ENCODE peak calls at places on chromosome 4, in seven cellular contexts. K is fibroblast of gingiva, O is NCI-H2029 treated with DMSO at 0.1 percent for 48 hours, C is Kasumi-1, F is lower lobe of right lung, W is NCI-H526, V is T-helper 1 cell. B is an unnamed sample.

GRCh38 chr4:73396304-73396703 is 7.8 kb upstream of the ALB start:
- DNase-seq in K (no peak), C (no peak), O (no peak), W (no peak), V (no peak), F (no peak), B (no peak)

GRCh38 chr4:15400911-15401671 is 26.7 kb upstream of the C1QTNF7 start:
- DNase-seq in C (peak), W (no peak), F (peak), V (no peak), O (no peak), K (peak), B (peak)

GRCh38 chr4:4853371-4853823 is 6.1 kb upstream of the MSX1 start:
- DNase-seq in W (no peak), O (no peak), K (no peak), V (no peak), C (no peak), F (no peak), B (peak)

GRCh38 chr4:126081336-126081735 is 766.6 kb downstream of the FAT4 start:
- DNase-seq in F (no peak), C (no peak), W (no peak), O (no peak), K (peak), V (no peak), B (no peak)

GRCh38 chr4:135365065-135365464 is 1163.5 kb upstream of the PABPC4L start:
- DNase-seq in W (no peak), F (no peak), K (no peak), C (no peak), O (no peak), V (no peak), B (no peak)

GRCh38 chr4:89586864-89587263 is 250.1 kb downstream of the SNCA start:
- DNase-seq in W (peak), C (peak), F (no peak), K (peak), V (no peak), O (no peak), B (no peak)

GRCh38 chr4:122259849-122260248 is 107.7 kb downstream of the BLTP1 start:
- DNase-seq in C (no peak), F (no peak), V (no peak), W (no peak), O (no peak), K (no peak), B (no peak)

GRCh38 chr4:159549092-159549491 is 446.2 kb downstream of the RAPGEF2 start:
- DNase-seq in V (no peak), W (no peak), O (no peak), C (no peak), F (no peak), K (no peak), B (no peak)

GRCh38 chr4:26866203-26866602 is 5.6 kb downstream of the STIM2 start:
- DNase-seq in V (no peak), K (no peak), O (no peak), F (no peak), W (no peak), C (no peak), B (no peak)

GRCh38 chr4:86706923-86707597 is 112.9 kb downstream of the PTPN13 start:
- DNase-seq in C (no peak), K (no peak), V (no peak), O (no peak), W (no peak), F (no peak), B (no peak)

GRCh38 chr4:147409350-147409749 is 71.5 kb upstream of the EDNRA start:
- DNase-seq in F (no peak), K (no peak), V (no peak), W (no peak), C (no peak), O (no peak), B (no peak)

GRCh38 chr4:26048962-26049361 is 134.9 kb downstream of the SMIM20 start:
- DNase-seq in K (peak), C (no peak), F (no peak), O (no peak), V (no peak), W (no peak), B (no peak)

GRCh38 chr4:143421609-143422008 is 84.9 kb downstream of the GAB1 start:
- DNase-seq in O (no peak), V (no peak), C (no peak), F (no peak), W (no peak), K (no peak), B (no peak)

GRCh38 chr4:13678186-13678924 is 50.8 kb upstream of the BOD1L1 start:
- DNase-seq in C (peak), K (no peak), F (no peak), W (no peak), O (no peak), V (no peak), B (no peak)

GRCh38 chr4:5511791-5512190 is 196.6 kb downstream of the EVC2 start:
- DNase-seq in O (no peak), K (peak), V (no peak), C (no peak), W (no peak), F (no peak), B (no peak)